ENCODE peak calls at places on chromosomes 4 and X, in eight cellular contexts. R, M, C, L, I, Y, X and A are unnamed samples.

GRCh38 chr4:80309301-80310004 is 26.1 kb upstream of the CFAP299 start:
- DNase-seq in R (peak), M (peak), C (peak), L (no peak), I (no peak), Y (no peak), X (no peak), A (no peak)

GRCh38 chr4:61200991-61201526 is 933 bp downstream of the ADGRL3 start:
- DNase-seq in R (no peak), M (no peak), C (peak), L (no peak), I (no peak), Y (no peak), X (peak), A (peak)

GRCh38 chr4:69759189-69759604 is 1.2 kb downstream of the SULT1B1 start:
- DNase-seq in R (no peak), M (no peak), C (no peak), L (peak), I (no peak), Y (no peak), X (no peak), A (no peak)

GRCh38 chr4:2060578-2061207 is 1.6 kb downstream of the NAT8L start:
- DNase-seq in R (no peak), M (no peak), C (no peak), L (no peak), I (no peak), Y (no peak), X (peak), A (peak)

GRCh38 chr4:176323511-176324160 is 3.9 kb downstream of the SPCS3 start:
- DNase-seq in R (no peak), M (no peak), C (no peak), L (no peak), I (no peak), Y (no peak), X (no peak), A (no peak)

GRCh38 chr4:8267077-8267476 is 2.5 kb upstream of the HTRA3 start:
- DNase-seq in R (no peak), M (no peak), C (peak), L (peak), I (peak), Y (no peak), X (peak), A (peak)

GRCh38 chr4:29553842-29554241 is 1166.3 kb upstream of the PCDH7 start:
- DNase-seq in R (no peak), M (no peak), C (no peak), L (no peak), I (no peak), Y (no peak), X (peak), A (no peak)

GRCh38 chrX:39935414-39936064 is 162.2 kb downstream of the BCOR start:
- DNase-seq in R (no peak), M (no peak), C (no peak), L (no peak), I (no peak), Y (no peak), X (peak), A (no peak)